ENCODE peak calls at places on chromosomes 2 and 18, in nine cellular contexts. W is effector memory CD4-positive, alpha-beta T cell; F is CD8-positive, alpha-beta memory T cell; C is sigmoid colon; Y is GM23338; B is heart left ventricle; U is PC-3; E is lower lobe of right lung; Z is CD4-positive, alpha-beta memory T cell. Q is an unnamed sample. For H3K36me3, the result is how much of the 10 kb centered on the place peaks cover.

GRCh38 chr18:75981102-75981501 is 513.9 kb downstream of the ZNF516 start:
- DNase-seq in W (no peak), F (no peak), C (no peak), Y (no peak), B (no peak), U (no peak), E (no peak), Z (no peak), Q (no peak)

GRCh38 chr2:168790226-168790902 is 12.1 kb upstream of the NOSTRIN start:
- DNase-seq in W (no peak), F (no peak), C (no peak), Y (no peak), B (no peak), U (no peak), E (no peak), Z (no peak), Q (no peak)

GRCh38 chr2:102268529-102269524 is 42.5 kb upstream of the IL1RL1 start:
- DNase-seq in W (no peak), F (no peak), C (no peak), Y (no peak), B (no peak), U (no peak), E (no peak), Z (no peak), Q (no peak)

GRCh38 chr18:77870238-77870637 is 620.6 kb downstream of the GALR1 start:
- DNase-seq in W (no peak), F (no peak), C (no peak), Y (no peak), B (no peak), U (no peak), E (no peak), Z (no peak), Q (no peak)

GRCh38 chr2:49255325-49256023 is 101.2 kb upstream of the FSHR start:
- DNase-seq in W (no peak), F (no peak), C (no peak), Y (no peak), B (no peak), U (peak), E (no peak), Z (no peak), Q (peak)

GRCh38 chr2:23628926-23629325 is 243.9 kb downstream of the KLHL29 start:
- DNase-seq in W (no peak), F (no peak), C (no peak), Y (peak), B (no peak), U (no peak), E (peak), Z (no peak), Q (no peak)

GRCh38 chr2:8009010-8009597 is 672.8 kb upstream of the ID2 start:
- DNase-seq in W (no peak), F (no peak), C (no peak), Y (no peak), B (no peak), U (peak), E (no peak), Z (no peak), Q (no peak)

GRCh38 chr2:172437419-172438063 is 10.2 kb downstream of the ITGA6 start:
- DNase-seq in W (no peak), F (peak), C (no peak), Y (no peak), B (no peak), U (no peak), E (no peak), Z (peak), Q (no peak)

GRCh38 chr18:25873833-25874232 is 216.6 kb downstream of the SS18 start:
- DNase-seq in W (no peak), F (no peak), C (no peak), Y (no peak), B (no peak), U (no peak), E (no peak), Z (no peak), Q (no peak)

GRCh38 chr18:38940475-38940862 is 1374.9 kb upstream of the CELF4 start:
- DNase-seq in W (no peak), F (no peak), C (no peak), Y (no peak), B (no peak), U (peak), E (no peak), Z (no peak), Q (no peak)

GRCh38 chr2:142682528-142682927 is 194.9 kb upstream of the KYNU start:
- DNase-seq in W (no peak), F (no peak), C (no peak), Y (no peak), B (no peak), U (peak), E (no peak), Z (no peak), Q (peak)

GRCh38 chr2:238449241-238449640 is 22.5 kb downstream of the ASB1 start:
- DNase-seq in W (no peak), F (no peak), C (peak), Y (no peak), B (no peak), U (no peak), E (no peak), Z (no peak), Q (no peak)

GRCh38 chr18:66344227-66344626 is 259.7 kb downstream of the CDH19 start:
- DNase-seq in W (no peak), F (no peak), C (no peak), Y (no peak), B (no peak), U (no peak), E (no peak), Z (no peak), Q (no peak)

GRCh38 chr2:68426446-68426845 is 40.6 kb downstream of the FBXO48 start:
- DNase-seq in W (no peak), F (no peak), C (no peak), Y (no peak), B (no peak), U (no peak), E (no peak), Z (no peak), Q (peak)

GRCh38 chr2:117401582-117401981 is 412.9 kb upstream of the DDX18 start:
- DNase-seq in W (no peak), F (no peak), C (no peak), Y (no peak), B (no peak), U (no peak), E (no peak), Z (no peak), Q (no peak)

GRCh38 chr2:226215902-226216503 is 583.6 kb downstream of the IRS1 start:
- DNase-seq in W (peak), F (peak), C (peak), Y (peak), B (peak), U (peak), E (peak), Z (peak), Q (peak)

GRCh38 chr2:72579595-72580180 is 246.1 kb downstream of the EXOC6B start:
- DNase-seq in W (no peak), F (no peak), C (no peak), Y (peak), B (no peak), U (peak), E (no peak), Z (peak), Q (peak)

GRCh38 chr18:79393626-79394401 is 1.9 kb upstream of the NFATC1 start:
- DNase-seq in W (no peak), F (peak), C (peak), Y (peak), B (peak), U (peak), E (peak), Z (peak), Q (peak)

GRCh38 chr18:42141439-42141838 is 186.4 kb downstream of the PIK3C3 start:
- DNase-seq in W (no peak), F (no peak), C (no peak), Y (peak), B (no peak), U (peak), E (no peak), Z (no peak), Q (peak)

GRCh38 chr2:123380536-123380935 is 644.6 kb upstream of the CNTNAP5 start:
- DNase-seq in W (no peak), F (no peak), C (no peak), Y (no peak), B (no peak), U (no peak), E (no peak), Z (no peak), Q (no peak)

GRCh38 chr2:3236300-3236699 is 141.3 kb downstream of the EIPR1 start:
- DNase-seq in W (no peak), F (no peak), C (no peak), Y (no peak), B (no peak), U (no peak), E (no peak), Z (no peak), Q (no peak)

GRCh38 chr2:8412586-8412985 is 269.3 kb upstream of the ID2 start:
- DNase-seq in W (no peak), F (no peak), C (peak), Y (peak), B (peak), U (no peak), E (no peak), Z (no peak), Q (no peak)

GRCh38 chr2:212921061-212921460 is 230.4 kb downstream of the IKZF2 start:
- DNase-seq in W (no peak), F (no peak), C (no peak), Y (no peak), B (no peak), U (no peak), E (no peak), Z (no peak), Q (no peak)

GRCh38 chr2:119352357-119352756 is 14.3 kb downstream of the C2orf76 start:
- DNase-seq in W (no peak), F (no peak), C (no peak), Y (peak), B (no peak), U (peak), E (no peak), Z (no peak), Q (peak)

GRCh38 chr2:183035298-183035953 is 2.8 kb downstream of the NCKAP1 start:
- DNase-seq in W (no peak), F (no peak), C (no peak), Y (no peak), B (no peak), U (peak), E (no peak), Z (no peak), Q (peak)

GRCh38 chr2:170310876-170311502 is 133.0 kb downstream of the MYO3B start:
- DNase-seq in W (no peak), F (no peak), C (no peak), Y (no peak), B (no peak), U (peak), E (no peak), Z (no peak), Q (no peak)

GRCh38 chr2:45759310-45759851 is 107.9 kb downstream of the PRKCE start:
- DNase-seq in W (no peak), F (no peak), C (no peak), Y (peak), B (peak), U (no peak), E (no peak), Z (no peak), Q (no peak)

GRCh38 chr18:79692886-79693285 is 13.3 kb downstream of the CTDP1 start:
- DNase-seq in W (no peak), F (no peak), C (peak), Y (no peak), B (no peak), U (no peak), E (no peak), Z (no peak), Q (no peak)

GRCh38 chr2:72414108-72414507 is 266.4 kb upstream of the CYP26B1 start:
- DNase-seq in W (no peak), F (no peak), C (no peak), Y (no peak), B (no peak), U (no peak), E (no peak), Z (no peak), Q (no peak)

GRCh38 chr2:105645031-105645940 is 99.4 kb upstream of the NCK2 start:
- DNase-seq in W (no peak), F (no peak), C (no peak), Y (peak), B (no peak), U (peak), E (no peak), Z (no peak), Q (no peak)

GRCh38 chr2:220894069-220894468 is 678.0 kb downstream of the EPHA4 start:
- DNase-seq in W (no peak), F (no peak), C (no peak), Y (no peak), B (no peak), U (peak), E (no peak), Z (no peak), Q (no peak)

GRCh38 chr2:239826376-239826775 is 198.8 kb downstream of the NDUFA10 start:
- DNase-seq in W (no peak), F (no peak), C (no peak), Y (no peak), B (no peak), U (no peak), E (no peak), Z (no peak), Q (no peak)

DNA sequence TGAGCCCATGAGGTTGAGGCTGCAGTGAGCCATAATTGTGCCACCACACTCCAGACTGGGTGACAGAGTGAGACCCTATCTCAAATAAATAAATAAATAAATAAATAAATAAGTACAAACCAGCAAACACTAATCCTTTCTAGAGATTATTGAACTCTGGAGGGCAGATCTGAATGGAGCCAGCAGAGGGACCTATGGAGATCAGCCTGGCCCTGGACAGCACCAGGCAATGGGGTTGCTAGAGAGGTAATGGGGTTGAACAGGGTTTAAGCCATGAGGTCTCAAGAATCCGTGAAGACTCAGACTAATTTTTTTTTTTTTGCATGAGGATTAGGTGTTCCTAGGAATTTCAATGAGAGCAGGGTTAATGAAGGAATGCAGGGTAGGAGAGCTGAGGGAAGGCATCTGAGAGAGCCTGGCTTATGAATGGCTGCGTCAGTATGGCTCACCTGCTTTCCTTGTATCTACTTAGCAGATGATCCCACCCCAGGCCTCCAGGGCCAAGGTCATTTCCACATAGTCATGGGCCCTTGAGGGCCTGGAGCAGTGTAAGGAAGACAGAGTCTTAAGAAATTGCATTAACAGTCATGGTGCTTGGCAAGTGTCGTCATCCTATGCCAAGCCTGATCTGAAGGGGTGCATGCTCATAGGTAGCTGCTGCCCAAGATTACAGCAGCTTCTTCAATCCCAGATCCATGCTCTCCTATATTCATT is 34.6 kb upstream of the IL37 start:
- DNase-seq in W (no peak), F (no peak), C (no peak), Y (no peak), B (no peak), U (no peak), E (no peak), Z (no peak), Q (peak)
- H3K36me3 ChIP-seq in W (under half), F (under half), C (under half), Y (under half), B (under half), U (under half), E (under half), Z (under half), Q (under half)

DNA sequence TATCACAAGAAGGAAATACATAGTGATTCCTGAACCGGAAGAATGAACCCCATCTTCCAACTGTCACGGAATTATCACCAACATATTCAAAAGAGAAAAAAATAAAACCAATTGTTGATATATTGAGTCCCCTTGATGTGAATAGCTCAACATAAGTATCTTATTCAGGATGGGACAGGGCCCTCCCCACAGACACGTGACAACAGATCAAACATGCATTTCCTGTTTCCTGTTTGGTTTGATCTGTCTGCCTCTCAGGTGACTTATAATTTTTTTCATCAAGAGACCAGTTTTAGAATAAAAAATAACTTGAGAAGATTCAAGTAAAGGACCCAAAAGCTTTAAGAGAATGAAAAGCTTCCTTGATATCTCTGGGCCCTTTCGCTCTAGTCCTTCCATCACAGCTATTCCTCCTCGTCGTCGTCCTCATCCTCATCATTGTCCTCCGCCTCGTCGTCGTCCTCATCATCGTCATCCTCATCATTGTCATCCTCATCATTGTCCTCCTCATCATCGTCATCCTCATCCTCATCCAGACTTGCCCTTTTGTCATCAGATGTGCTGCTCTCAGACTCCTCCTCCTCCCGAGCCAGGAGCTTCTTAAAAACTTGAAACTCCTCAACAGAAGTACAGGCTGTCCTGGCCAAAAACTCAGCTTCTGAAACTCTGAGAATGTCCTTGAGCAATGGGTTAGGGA is 6.3 kb downstream of the MTERF4 start:
- DNase-seq in W (peak), F (peak), C (no peak), Y (no peak), B (no peak), U (no peak), E (no peak), Z (peak), Q (no peak)
- H3K36me3 ChIP-seq in W (half or more), F (under half), C (under half), Y (under half), B (half or more), U (under half), E (half or more), Z (half or more), Q (under half)

GRCh38 chr18:24060644-24061043 is 46.1 kb downstream of the TTC39C start:
- DNase-seq in W (no peak), F (no peak), C (no peak), Y (no peak), B (no peak), U (no peak), E (no peak), Z (no peak), Q (no peak)

GRCh38 chr18:24056506-24056905 is 42.0 kb downstream of the TTC39C start:
- DNase-seq in W (no peak), F (no peak), C (no peak), Y (no peak), B (no peak), U (no peak), E (no peak), Z (no peak), Q (no peak)

GRCh38 chr18:24055878-24056277 is 41.3 kb downstream of the TTC39C start:
- DNase-seq in W (no peak), F (no peak), C (no peak), Y (no peak), B (no peak), U (no peak), E (no peak), Z (no peak), Q (no peak)

GRCh38 chr18:24055009-24055804 is 40.7 kb downstream of the TTC39C start:
- DNase-seq in W (no peak), F (no peak), C (no peak), Y (no peak), B (no peak), U (no peak), E (no peak), Z (no peak), Q (no peak)

DNA sequence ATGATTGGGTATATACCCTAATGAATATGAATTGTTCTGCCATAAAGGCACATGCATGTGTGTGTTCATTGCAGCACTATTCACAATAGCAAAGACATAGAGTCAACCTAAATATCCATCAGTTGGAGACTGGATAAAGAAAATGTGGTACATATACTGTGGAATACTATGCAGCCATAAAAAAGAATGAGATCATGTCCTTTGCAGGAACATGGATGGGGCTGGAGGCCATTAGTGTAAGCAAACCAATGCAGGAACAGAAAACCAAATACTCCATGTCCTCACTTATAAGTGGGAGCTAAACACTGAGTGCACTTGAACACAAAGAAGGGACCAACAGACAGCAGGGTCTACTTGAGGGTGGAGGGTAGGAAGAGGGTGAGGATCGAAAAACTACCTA is 43.2 kb downstream of the TTC39C start:
- DNase-seq in W (no peak), F (no peak), C (no peak), Y (no peak), B (no peak), U (no peak), E (no peak), Z (no peak), Q (no peak)
- H3K36me3 ChIP-seq in W (under half), F (under half), C (under half), Y (under half), B (under half), U (under half), E (under half), Z (under half), Q (under half)

GRCh38 chr2:160994141-160995002 is 165.9 kb upstream of the TANK start:
- DNase-seq in W (peak), F (peak), C (peak), Y (peak), B (peak), U (peak), E (no peak), Z (peak), Q (peak)

GRCh38 chr2:160993543-160994090 is 166.6 kb upstream of the TANK start:
- DNase-seq in W (no peak), F (no peak), C (no peak), Y (no peak), B (peak), U (no peak), E (no peak), Z (no peak), Q (no peak)

GRCh38 chr2:160984426-160985077 is 175.7 kb upstream of the TANK start:
- DNase-seq in W (no peak), F (no peak), C (peak), Y (no peak), B (peak), U (no peak), E (no peak), Z (no peak), Q (peak)

DNA sequence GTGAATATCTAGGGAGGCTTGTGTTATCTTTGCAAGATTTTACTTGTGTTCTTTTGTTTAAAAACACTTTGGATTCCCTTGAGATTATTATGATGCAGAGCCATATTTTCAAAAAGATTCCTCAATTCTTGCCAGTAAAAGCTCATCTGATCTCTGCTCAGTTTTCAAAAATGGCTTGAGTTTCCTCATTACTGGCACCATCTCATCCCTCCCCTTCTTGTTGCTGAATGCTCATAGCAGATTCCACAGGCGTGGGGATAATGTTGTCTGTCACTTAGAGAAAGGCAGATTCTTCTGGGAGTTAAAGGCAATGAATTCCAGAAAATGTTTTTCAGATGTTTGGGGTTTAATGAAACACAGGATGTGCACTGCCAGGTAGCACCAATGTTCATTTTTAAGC is 170.4 kb upstream of the TANK start:
- DNase-seq in W (no peak), F (no peak), C (no peak), Y (no peak), B (no peak), U (no peak), E (no peak), Z (no peak), Q (peak)
- H3K36me3 ChIP-seq in W (under half), F (under half), C (under half), Y (under half), B (under half), U (under half), E (under half), Z (under half), Q (under half)

GRCh38 chr2:151282401-151282800 is 7.1 kb downstream of the NMI start:
- DNase-seq in W (no peak), F (no peak), C (no peak), Y (no peak), B (no peak), U (no peak), E (no peak), Z (no peak), Q (no peak)

GRCh38 chr2:151277011-151277410 is 12.5 kb downstream of the NMI start:
- DNase-seq in W (no peak), F (no peak), C (no peak), Y (no peak), B (no peak), U (no peak), E (no peak), Z (no peak), Q (no peak)

GRCh38 chr2:151275291-151275690 is 13.6 kb upstream of the RBM43 start:
- DNase-seq in W (no peak), F (no peak), C (no peak), Y (no peak), B (no peak), U (no peak), E (no peak), Z (no peak), Q (no peak)

GRCh38 chr2:151280276-151280675 is 9.2 kb downstream of the NMI start:
- DNase-seq in W (no peak), F (no peak), C (no peak), Y (no peak), B (no peak), U (no peak), E (no peak), Z (no peak), Q (no peak)

GRCh38 chr2:151278487-151278886 is 11.0 kb downstream of the NMI start:
- DNase-seq in W (no peak), F (no peak), C (no peak), Y (no peak), B (no peak), U (no peak), E (no peak), Z (no peak), Q (no peak)
- H3K36me3 ChIP-seq in W (half or more), F (under half), C (under half), Y (under half), B (half or more), U (under half), E (half or more), Z (under half), Q (under half)